ENCODE peak calls at places on chromosomes 11 and 22, in six cellular contexts. L is esophagus muscularis mucosa, D is GM12878, K is testis, F is HCT116, C is transverse colon. G is an unnamed sample.
A peak's percentile ranks its signal among the peaks of the same experiment; 100 is the strongest.

GRCh38 chr22:38290347-38290746 is 17.5 kb upstream of the TMEM184B start:
- DNase-seq in K (no peak), D (no peak), F (no peak), C (peak; percentile 69), L (no peak), G (no peak)

GRCh38 chr11:69300124-69301032 is 6.4 kb downstream of the MYEOV start:
- DNase-seq in D (no peak), K (no peak), F (no peak), C (no peak), L (no peak), G (no peak)

GRCh38 chr22:19429950-19430889 is 1.3 kb downstream of the HIRA start:
- DNase-seq in F (no peak), K (peak; percentile 47), C (peak; percentile 26), L (no peak), D (no peak), G (peak; percentile 40)

GRCh38 chr11:100925935-100926334 is 203.7 kb downstream of the PGR start:
- DNase-seq in F (peak; percentile 57), L (no peak), C (no peak), K (no peak), D (peak; percentile 61), G (no peak)

GRCh38 chr11:62295504-62295903 is 3.4 kb downstream of the SCGB1D4 start:
- DNase-seq in K (peak; percentile 34), F (no peak), L (no peak), D (no peak), C (no peak), G (no peak)

GRCh38 chr11:72719144-72719543 is 33.1 kb downstream of the ARAP1 start:
- DNase-seq in L (no peak), D (no peak), C (no peak), F (no peak), K (no peak), G (no peak)

GRCh38 chr11:100152751-100153150 is 534.3 kb upstream of the ARHGAP42 start:
- DNase-seq in D (no peak), C (no peak), K (no peak), F (no peak), L (no peak), G (no peak)

GRCh38 chr11:17738350-17739207 is 4.0 kb downstream of the KCNC1 start:
- DNase-seq in C (no peak), F (no peak), D (no peak), K (no peak), L (no peak), G (no peak)

GRCh38 chr22:26527574-26528465 is 15.5 kb upstream of the TFIP11 start:
- DNase-seq in L (no peak), C (no peak), K (no peak), D (no peak), F (no peak), G (no peak)

GRCh38 chr22:50267591-50268390 is 2.4 kb downstream of the MAPK11 start:
- DNase-seq in F (no peak), D (no peak), K (peak; percentile 81), L (no peak), C (peak; percentile 66), G (peak; percentile 72)

GRCh38 chr11:44609783-44610155 is 44.3 kb downstream of the CD82 start:
- DNase-seq in K (no peak), L (no peak), C (no peak), F (no peak), D (no peak), G (no peak)

GRCh38 chr11:44611088-44611487 is 45.6 kb downstream of the CD82 start:
- DNase-seq in K (no peak), C (no peak), D (no peak), F (no peak), L (no peak), G (no peak)

GRCh38 chr11:44610556-44610955 is 45.1 kb downstream of the CD82 start:
- DNase-seq in D (no peak), L (no peak), F (no peak), C (no peak), K (no peak), G (no peak)

GRCh38 chr11:44613081-44613628 is 47.7 kb downstream of the CD82 start:
- DNase-seq in K (no peak), L (no peak), C (no peak), F (no peak), D (no peak), G (no peak)

GRCh38 chr11:44611687-44612437 is 46.4 kb downstream of the CD82 start:
- DNase-seq in D (peak; percentile 86), L (no peak), F (no peak), C (peak; percentile 26), K (no peak), G (no peak)
- H3K27ac ChIP-seq in D (peak overlapping the region; percentile 52), L (no peak overlapping the region), F (no peak overlapping the region), C (no peak overlapping the region), K (no peak overlapping the region), G (peak overlapping the region; percentile 19)

GRCh38 chr11:19953909-19954308 is 206.4 kb downstream of the DBX1 start:
- DNase-seq in D (no peak), F (peak; percentile 24), C (no peak), L (no peak), K (no peak), G (no peak)
- TF ChIP-seq POLR2A in D (no peak), F (no peak), C (no peak), L (no peak), K (no peak), G (no peak)

GRCh38 chr11:76798656-76799055 is 15.5 kb downstream of the TSKU start:
- DNase-seq in L (peak; percentile 90), F (no peak), D (no peak), C (no peak), K (no peak), G (no peak)
- H3K27ac ChIP-seq in L (peak overlapping the region; percentile 4), F (no peak overlapping the region), D (no peak overlapping the region), C (peak overlapping the region; percentile 63), K (peak overlapping the region; percentile 74), G (peak overlapping the region; percentile 56)

DNA sequence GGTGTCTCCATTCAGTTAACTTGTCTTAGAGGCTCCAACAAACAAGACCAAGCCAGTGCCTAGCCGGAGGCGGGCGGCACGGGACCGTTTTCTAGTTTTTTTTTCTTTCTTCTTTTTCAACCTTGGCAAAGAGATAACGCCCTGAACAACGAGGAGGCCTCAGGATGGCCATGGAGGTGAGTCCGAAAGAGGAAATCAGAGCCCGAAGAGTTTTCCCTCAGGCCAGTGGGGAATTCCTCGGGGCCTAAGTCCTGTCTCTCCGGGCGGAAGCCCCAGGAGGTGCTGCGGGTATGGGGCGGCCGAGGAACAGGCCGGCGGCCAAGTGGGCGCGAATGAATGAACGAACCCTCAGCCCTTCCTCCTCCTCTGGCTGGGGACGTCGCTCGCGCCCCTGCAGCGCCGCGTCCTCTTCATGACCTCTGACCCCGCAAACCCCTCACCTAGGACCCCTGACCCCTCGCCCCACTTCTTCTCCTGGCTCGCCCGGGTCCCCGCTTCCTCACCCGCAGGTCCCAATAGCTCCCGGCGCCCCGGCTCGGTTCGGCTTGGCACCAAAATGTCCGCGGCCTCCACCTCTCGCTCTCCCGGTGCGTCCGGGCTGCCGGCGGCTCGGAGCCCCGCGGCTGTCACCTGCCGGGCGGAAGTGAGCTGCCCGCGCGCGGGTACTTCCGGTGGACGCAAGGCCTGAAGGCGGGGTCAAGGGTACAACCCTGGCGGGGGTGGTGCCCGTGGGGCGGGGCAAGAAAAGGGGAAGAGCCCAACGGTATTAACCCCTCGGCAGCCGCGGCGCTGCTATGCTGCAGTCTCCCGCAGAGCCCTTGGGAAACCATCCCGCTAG is at the start of gene AP1B1:
- DNase-seq in K (peak; percentile 96), D (peak; percentile 69), F (peak; percentile 87), C (peak; percentile 97), L (peak; percentile 96), G (peak; percentile 98)
- TF ChIP-seq POLR2A in K (no peak), D (peak; percentile 93), F (peak; percentile 51), C (peak; percentile 87), L (peak; percentile 29), G (peak; percentile 76)

GRCh38 chr22:20575724-20576444 is 68.5 kb downstream of the MED15 start:
- DNase-seq in L (no peak), C (no peak), K (no peak), D (no peak), F (no peak), G (no peak)
- H3K27ac ChIP-seq in L (no peak overlapping the region), C (no peak overlapping the region), K (no peak overlapping the region), D (no peak overlapping the region), F (no peak overlapping the region), G (no peak overlapping the region)

GRCh38 chr22:21942939-21943338 is 9.7 kb downstream of the PPM1F start:
- DNase-seq in D (no peak), F (no peak), K (no peak), C (no peak), L (no peak), G (no peak)

GRCh38 chr22:21941921-21942320 is 10.7 kb downstream of the PPM1F start:
- DNase-seq in F (no peak), K (no peak), C (no peak), D (no peak), L (no peak), G (no peak)

GRCh38 chr22:21940521-21940920 is 12.1 kb downstream of the PPM1F start:
- DNase-seq in F (no peak), K (no peak), C (no peak), L (no peak), D (no peak), G (no peak)

GRCh38 chr22:21943571-21944448 is 8.8 kb downstream of the PPM1F start:
- DNase-seq in L (no peak), F (no peak), D (no peak), K (no peak), C (no peak), G (no peak)

DNA sequence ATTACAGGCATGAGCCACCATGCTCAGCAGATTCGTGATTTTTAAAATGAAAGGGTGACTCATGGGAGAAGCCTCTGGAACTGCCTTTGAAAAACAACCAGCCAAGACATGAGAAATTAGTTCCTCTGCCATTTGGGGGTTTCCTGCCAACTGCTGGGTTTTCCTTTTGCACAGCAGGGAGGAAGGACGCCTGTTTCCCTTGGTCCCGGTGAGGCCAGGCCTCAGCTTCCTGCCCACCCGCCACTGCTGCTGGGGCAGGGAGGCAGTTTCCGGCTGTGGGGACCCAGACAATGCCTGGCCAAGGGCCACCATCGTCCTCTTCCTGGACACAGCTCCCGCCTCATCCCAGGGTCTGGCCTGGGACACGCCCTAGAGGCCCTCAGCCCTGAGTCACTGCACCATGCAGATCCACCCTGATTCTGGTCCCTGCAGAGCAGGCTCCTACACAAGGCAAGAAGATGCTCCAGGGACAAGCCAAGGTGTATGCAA is 10.2 kb downstream of the PPM1F start:
- DNase-seq in L (no peak), C (peak; percentile 52), F (peak; percentile 44), K (no peak), D (no peak), G (peak; percentile 38)
- TF ChIP-seq POLR2A in L (no peak), C (no peak), F (no peak), K (no peak), D (no peak), G (no peak)